ENCODE peak calls at places on chromosomes 13 and 19, in five cellular contexts. Y is esophagus squamous epithelium, J is fibroblast of lung, A is fibroblast of pulmonary artery, K is upper lobe of right lung. E is an unnamed sample.

GRCh38 chr13:36531746-36532486 is 99.6 kb downstream of the CCNA1 start:
- DNase-seq in Y (no peak), J (peak; percentile 64), A (peak; percentile 77), K (no peak), E (no peak)

GRCh38 chr13:100650321-100650720 is 24.3 kb downstream of the TMTC4 start:
- DNase-seq in Y (no peak), J (no peak), A (no peak), K (no peak), E (no peak)

GRCh38 chr13:41693434-41693833 is 236.1 kb downstream of the RGCC start:
- DNase-seq in Y (no peak), J (peak; percentile 39), A (no peak), K (no peak), E (no peak)

GRCh38 chr19:14031719-14032480 is at the start of gene IL27RA:
- DNase-seq in Y (no peak), J (peak; percentile 51), A (peak; percentile 44), K (peak; percentile 86), E (no peak)

GRCh38 chr13:40384976-40385857 is 281.2 kb downstream of the FOXO1 start:
- DNase-seq in Y (no peak), J (peak; percentile 21), A (no peak), K (no peak), E (peak; percentile 97)

GRCh38 chr13:41056996-41057711 is 4.2 kb upstream of the WBP4 start:
- DNase-seq in Y (no peak), J (no peak), A (no peak), K (no peak), E (no peak)

GRCh38 chr13:110419946-110420345 is 112.9 kb downstream of the COL4A2 start:
- DNase-seq in Y (no peak), J (no peak), A (no peak), K (no peak), E (no peak)

GRCh38 chr19:16040642-16041041 is 35.7 kb upstream of the TPM4 start:
- DNase-seq in Y (no peak), J (no peak), A (peak; percentile 16), K (no peak), E (no peak)

GRCh38 chr13:114082849-114083645 is 49.4 kb downstream of the RASA3 start:
- DNase-seq in Y (no peak), J (peak; percentile 65), A (no peak), K (peak; percentile 31), E (no peak)

GRCh38 chr19:47430041-47430802 is 10.9 kb upstream of the MEIS3 start:
- DNase-seq in Y (no peak), J (peak; percentile 60), A (peak; percentile 51), K (peak; percentile 81), E (no peak)
- TF ChIP-seq CTCF in Y (peak; percentile 17), J (peak; percentile 26), A (peak; percentile 5), K (peak; percentile 33), E (peak; percentile 20)

DNA sequence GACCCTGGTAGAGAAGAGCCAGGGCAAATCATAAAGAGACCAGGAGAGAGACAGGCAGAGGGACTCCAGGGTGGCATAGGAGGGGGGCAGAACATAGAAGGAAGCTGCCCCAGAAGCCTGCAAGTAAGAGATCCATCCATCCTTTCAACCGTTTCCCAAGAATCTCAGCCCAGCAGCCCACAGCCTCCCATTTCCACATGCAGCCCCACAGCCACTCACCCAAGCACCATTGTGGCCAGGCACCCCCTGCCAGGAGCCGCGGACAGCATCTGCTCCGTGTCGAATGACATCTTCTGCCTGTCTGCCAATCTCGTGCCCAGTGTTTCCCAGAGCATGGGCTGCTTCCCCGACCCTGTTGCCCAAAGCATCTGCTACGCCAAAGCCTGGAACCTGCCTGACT is 618 bp downstream of the DMKN start:
- DNase-seq in Y (no peak), J (no peak), A (no peak), K (no peak), E (no peak)
- H3K4me3 ChIP-seq in Y (peak overlapping the region; percentile 19), J (no peak overlapping the region), A (no peak overlapping the region), K (no peak overlapping the region), E (no peak overlapping the region)

GRCh38 chr13:50644081-50644871 is 199.2 kb downstream of the DLEU7 start:
- DNase-seq in Y (no peak), J (no peak), A (no peak), K (no peak), E (no peak)
- TF ChIP-seq CTCF in Y (no peak), J (no peak), A (no peak), K (no peak), E (no peak)

DNA sequence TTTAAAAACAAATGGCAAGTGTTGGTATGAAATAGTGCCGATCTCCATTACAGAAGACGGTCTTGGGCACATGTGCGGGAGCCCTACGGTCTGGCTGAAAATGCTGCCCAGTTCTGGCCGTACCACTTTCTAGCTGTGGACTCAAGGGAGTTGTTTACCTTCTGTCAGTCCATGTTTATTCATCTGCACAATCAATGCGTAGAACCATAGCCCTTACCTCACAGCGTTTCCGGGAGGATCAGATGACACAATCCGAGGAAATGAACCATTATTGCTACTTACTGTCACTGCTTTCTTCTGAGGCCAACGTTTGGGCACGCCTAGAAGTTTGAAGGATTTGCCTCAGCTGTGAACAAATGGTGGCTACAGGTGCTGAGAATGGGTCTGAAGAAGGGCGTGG is 31.2 kb downstream of the GADD45B start:
- DNase-seq in Y (no peak), J (peak; percentile 48), A (peak; percentile 88), K (no peak), E (no peak)
- H3K4me3 ChIP-seq in Y (no peak overlapping the region), J (no peak overlapping the region), A (no peak overlapping the region), K (no peak overlapping the region), E (no peak overlapping the region)

DNA sequence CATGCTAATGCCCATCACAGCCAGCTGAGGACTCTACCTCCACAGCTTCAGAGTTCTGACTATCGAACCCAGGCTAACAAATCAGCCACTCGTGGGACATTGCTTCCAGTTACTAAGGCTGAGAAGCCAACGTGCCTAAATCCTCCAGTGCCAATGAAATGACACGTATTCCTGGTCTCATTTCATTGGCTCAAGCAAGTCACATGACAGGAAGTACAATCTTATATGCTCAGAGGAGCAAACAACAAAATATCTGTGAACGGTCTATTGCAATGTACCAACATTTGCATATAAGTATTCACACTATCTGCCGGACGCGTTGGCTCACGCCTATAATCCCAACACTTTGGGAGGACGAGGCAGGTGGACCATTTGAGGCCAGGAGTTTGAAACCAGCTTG is 12.8 kb upstream of the IZUMO2 start:
- DNase-seq in Y (no peak), J (no peak), A (no peak), K (no peak), E (no peak)
- TF ChIP-seq CTCF in Y (no peak), J (no peak), A (no peak), K (no peak), E (no peak)

DNA sequence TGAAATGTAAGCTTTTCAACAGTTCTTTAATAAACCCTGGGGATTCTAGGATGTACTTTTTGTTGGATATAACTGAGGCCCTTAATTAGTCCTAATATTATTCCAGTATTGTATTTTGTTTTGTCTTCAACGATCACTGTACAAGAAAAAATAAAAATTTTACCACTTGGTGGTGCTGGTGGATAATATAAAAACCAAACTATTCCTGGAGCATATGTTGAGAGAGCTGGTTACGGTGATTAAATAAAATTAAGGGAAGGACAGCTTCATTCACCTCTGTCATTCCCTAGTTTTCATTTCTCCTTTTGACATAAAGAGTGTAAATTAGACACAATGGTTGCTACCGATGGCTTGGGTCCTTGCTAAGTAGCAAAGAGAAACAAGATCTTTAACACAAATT is 598.6 kb upstream of the PCDH20 start:
- DNase-seq in Y (no peak), J (peak; percentile 2), A (peak; percentile 23), K (no peak), E (no peak)
- H3K4me3 ChIP-seq in Y (no peak overlapping the region), J (no peak overlapping the region), A (no peak overlapping the region), K (no peak overlapping the region), E (peak overlapping the region; percentile 15)

DNA sequence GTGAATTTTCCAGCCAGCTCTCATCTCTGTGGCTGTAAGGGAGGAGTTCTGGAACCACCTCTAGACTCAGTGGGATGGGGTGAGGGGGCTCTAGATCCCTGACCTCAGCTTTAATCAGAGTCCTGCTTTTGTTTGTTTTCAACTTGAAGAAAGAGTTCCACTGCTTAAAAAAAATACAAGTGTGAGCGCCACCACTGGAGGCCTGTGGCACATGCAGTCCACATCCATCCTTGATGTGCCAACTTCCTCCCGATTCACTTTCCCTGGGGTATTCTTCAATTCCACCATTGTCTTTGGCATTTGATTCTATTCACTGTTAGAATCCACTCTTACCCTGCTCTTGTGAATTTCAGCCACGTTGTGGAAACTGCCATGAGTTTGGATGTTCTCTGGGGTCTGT is 62.4 kb upstream of the GJB6 start:
- DNase-seq in Y (no peak), J (no peak), A (no peak), K (no peak), E (no peak)
- TF ChIP-seq CTCF in Y (no peak), J (no peak), A (peak; percentile 5), K (no peak), E (no peak)

DNA sequence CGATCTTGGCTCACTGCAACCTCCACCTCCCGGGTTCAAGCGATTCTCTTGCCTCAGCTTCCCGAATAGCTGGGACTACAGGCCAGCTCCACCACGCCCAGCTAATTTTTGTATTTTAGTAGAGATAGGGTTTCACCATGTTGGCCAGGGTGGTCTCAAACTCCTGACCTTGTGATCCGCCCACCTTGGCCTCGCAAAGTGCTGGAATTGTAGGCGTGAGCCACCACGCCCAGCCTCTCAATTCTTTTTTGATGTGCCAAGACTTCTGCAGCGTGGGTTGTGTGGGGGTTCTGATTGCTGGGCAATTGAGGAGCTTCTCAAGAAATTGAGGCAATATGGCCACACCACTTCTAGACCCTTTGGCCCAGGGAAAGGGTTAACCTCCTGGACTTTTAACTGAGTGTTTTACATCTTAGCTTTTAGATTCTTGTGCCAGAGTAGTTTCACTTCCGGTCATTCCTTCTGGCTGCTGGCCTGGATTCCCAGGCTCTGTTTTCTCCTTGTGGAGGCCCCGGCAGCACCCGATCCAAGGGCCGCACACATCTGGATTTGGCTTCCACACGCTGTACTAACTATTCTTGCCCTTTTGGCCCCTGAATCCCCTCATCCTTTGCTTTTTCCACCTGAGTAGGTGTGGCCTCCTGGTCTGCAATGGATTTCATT is 14.7 kb downstream of the SMARCA4 start:
- DNase-seq in Y (no peak), J (peak; percentile 59), A (peak; percentile 77), K (no peak), E (no peak)
- H3K4me3 ChIP-seq in Y (no peak overlapping the region), J (no peak overlapping the region), A (peak overlapping the region; percentile 28), K (no peak overlapping the region), E (no peak overlapping the region)

GRCh38 chr13:25001807-25002206 is 94.1 kb upstream of the PABPC3 start:
- DNase-seq in Y (no peak), J (no peak), A (no peak), K (no peak), E (no peak)

GRCh38 chr13:24998433-24998832 is 97.5 kb upstream of the PABPC3 start:
- DNase-seq in Y (no peak), J (no peak), A (no peak), K (no peak), E (no peak)

GRCh38 chr13:24995225-24995804 is 100.6 kb upstream of the PABPC3 start:
- DNase-seq in Y (no peak), J (peak; percentile 72), A (peak; percentile 90), K (no peak), E (no peak)

DNA sequence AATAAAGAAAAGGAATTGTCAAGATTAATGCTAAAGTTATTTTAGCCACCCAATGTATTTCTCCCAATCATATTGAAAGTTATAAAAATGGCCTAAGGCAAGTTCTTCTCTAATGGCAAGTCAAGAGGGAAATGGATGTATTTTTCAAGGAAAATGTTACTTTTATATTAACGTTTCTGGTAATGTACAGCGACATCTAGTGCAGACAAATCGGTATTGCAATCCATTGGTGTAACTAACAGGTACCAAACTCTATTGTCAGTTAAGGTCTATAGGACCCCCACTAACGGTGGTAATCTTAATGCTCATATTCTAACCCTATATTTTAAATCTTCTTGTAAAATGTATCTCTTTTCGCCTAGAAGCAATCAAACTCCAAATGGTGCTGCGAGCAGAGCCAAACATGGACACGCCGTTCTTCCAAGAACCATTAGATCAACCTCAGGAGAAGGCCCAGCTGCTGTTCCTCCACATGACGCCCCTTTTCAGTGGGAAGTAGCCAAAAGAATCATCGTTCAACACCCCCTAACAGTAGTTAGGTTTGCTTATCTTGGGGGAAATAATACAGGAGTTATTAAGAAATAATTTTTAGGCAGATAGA is 98.5 kb upstream of the PABPC3 start:
- DNase-seq in Y (no peak), J (peak; percentile 14), A (peak; percentile 51), K (no peak), E (no peak)
- TF ChIP-seq CTCF in Y (peak; percentile 36), J (peak; percentile 71), A (peak; percentile 71), K (peak; percentile 74), E (peak; percentile 68)